ENCODE peak calls at places on chromosomes 2 and 18, in ten cellular contexts. G, R, Q, L, U, B, F, P, E and Y are unnamed samples.

GRCh38 chr2:46160326-46160725 is 136.9 kb upstream of the EPAS1 start:
- DNase-seq in G (no peak), R (no peak), Q (no peak), L (no peak), U (no peak), B (no peak), F (no peak), P (no peak), E (no peak), Y (no peak)

GRCh38 chr18:49725809-49726514 is 87.4 kb downstream of the ACAA2 start:
- DNase-seq in G (peak), R (no peak), Q (peak), L (no peak), U (no peak), B (peak), F (peak), P (peak), E (peak), Y (peak)

GRCh38 chr2:70525032-70525431 is 28.6 kb downstream of the TGFA start:
- DNase-seq in G (peak), R (no peak), Q (no peak), L (no peak), U (no peak), B (no peak), F (no peak), P (no peak), E (no peak), Y (peak)

GRCh38 chr2:32064021-32064678 is 794 bp downstream of the SPAST start:
- DNase-seq in G (no peak), R (peak), Q (peak), L (no peak), U (no peak), B (no peak), F (peak), P (peak), E (no peak), Y (no peak)

GRCh38 chr2:215466097-215466909 is 30.4 kb upstream of the FN1 start:
- DNase-seq in G (no peak), R (no peak), Q (no peak), L (no peak), U (no peak), B (peak), F (no peak), P (no peak), E (no peak), Y (no peak)

GRCh38 chr2:210502997-210503621 is 26.6 kb upstream of the LANCL1 start:
- DNase-seq in G (peak), R (peak), Q (peak), L (no peak), U (no peak), B (peak), F (peak), P (peak), E (peak), Y (peak)

GRCh38 chr2:234763051-234763909 is 188.5 kb upstream of the SH3BP4 start:
- DNase-seq in G (no peak), R (no peak), Q (no peak), L (no peak), U (no peak), B (peak), F (no peak), P (no peak), E (no peak), Y (no peak)

GRCh38 chr2:10400568-10400977 is 47.6 kb downstream of the ODC1 start:
- DNase-seq in G (no peak), R (no peak), Q (no peak), L (no peak), U (no peak), B (no peak), F (no peak), P (peak), E (peak), Y (no peak)

GRCh38 chr18:49225160-49225559 is 235.3 kb downstream of the DYM start:
- DNase-seq in G (no peak), R (no peak), Q (no peak), L (no peak), U (no peak), B (peak), F (peak), P (no peak), E (no peak), Y (no peak)

DNA sequence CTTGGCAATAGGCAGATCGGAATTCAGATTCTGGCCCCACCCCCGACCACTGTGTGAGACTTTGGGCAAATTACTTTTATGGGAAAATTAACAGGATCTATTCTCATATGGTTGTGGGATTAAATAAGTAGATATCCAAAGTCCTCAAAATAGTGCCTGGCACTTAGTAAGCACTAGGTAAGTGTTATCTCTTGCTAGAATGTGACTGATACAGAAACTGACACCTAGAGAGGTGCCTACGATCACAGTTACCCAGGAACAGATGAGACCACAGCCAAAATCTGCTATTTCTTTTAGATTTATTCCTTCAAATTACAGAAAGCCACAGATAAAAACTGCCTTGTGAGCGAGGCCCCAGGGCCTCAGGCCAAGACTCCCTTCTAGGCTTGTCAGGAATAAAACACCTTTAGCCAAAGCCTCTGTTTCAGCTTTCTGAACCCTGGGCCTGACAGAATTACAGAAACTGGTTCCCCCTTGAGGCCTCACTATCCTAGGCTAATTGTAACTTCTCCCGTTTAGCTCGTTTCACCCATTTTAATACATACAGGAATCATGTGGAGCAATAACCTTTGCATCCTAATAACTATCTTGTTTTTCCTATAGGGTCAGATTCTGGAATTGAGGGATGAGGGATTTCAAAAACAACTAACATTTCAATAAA is 22.3 kb upstream of the CHMP1B start:
- DNase-seq in G (no peak), R (no peak), Q (no peak), L (no peak), U (no peak), B (no peak), F (no peak), P (no peak), E (no peak), Y (no peak)
- TF ChIP-seq POLR2A in G (no peak), R (no peak), Q (no peak), L (no peak), U (no peak), B (no peak), F (no peak), P (no peak), E (no peak), Y (no peak)

DNA sequence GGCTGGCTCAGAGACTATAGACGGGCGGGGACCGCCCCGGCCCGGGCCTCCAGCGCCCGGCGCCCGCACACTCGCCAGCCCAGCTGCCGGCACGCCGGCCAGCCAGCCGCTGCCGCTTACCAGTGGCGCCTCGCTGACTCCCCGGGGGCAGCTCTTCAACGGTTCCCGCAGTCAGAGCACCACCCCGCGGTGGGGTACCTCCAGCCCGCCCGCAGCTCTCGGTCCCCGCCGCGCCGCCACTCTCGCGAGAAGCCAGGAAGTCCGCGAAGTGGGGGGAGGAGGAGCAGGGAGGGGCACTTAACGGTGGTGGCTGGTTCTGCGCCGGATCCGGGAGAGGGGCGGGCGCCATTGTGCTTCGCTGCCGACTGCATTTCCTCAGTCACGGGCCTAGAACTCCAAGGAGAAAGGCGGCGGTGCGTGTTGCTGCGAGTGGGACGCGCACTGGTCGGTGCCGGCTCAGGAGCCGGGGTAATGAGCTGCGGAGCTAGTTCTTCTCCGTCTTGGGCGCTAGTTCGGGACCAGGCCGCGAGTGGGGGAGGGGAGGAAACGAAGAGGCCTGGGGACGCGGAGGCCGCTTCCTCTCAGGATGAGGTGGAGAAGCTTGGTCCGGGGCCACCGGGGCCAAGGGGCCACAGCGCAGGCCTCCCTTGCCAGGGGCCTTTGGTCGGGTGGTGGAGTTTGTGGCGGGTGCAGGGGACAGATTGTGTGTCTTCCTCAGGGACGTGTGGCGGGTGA is at the start of gene MARCHF7:
- DNase-seq in G (peak), R (peak), Q (peak), L (peak), U (peak), B (peak), F (peak), P (peak), E (peak), Y (peak)
- TF ChIP-seq POLR2A in G (peak), R (peak), Q (peak), L (peak), U (peak), B (peak), F (peak), P (peak), E (peak), Y (peak)

GRCh38 chr2:239309398-239310245 is 91.2 kb downstream of the HDAC4 start:
- DNase-seq in G (no peak), R (no peak), Q (no peak), L (no peak), U (no peak), B (no peak), F (no peak), P (peak), E (no peak), Y (no peak)

GRCh38 chr2:239312741-239313246 is 88.0 kb downstream of the HDAC4 start:
- DNase-seq in G (no peak), R (no peak), Q (no peak), L (no peak), U (no peak), B (no peak), F (no peak), P (peak), E (no peak), Y (no peak)

GRCh38 chr2:239310401-239311061 is 90.3 kb downstream of the HDAC4 start:
- DNase-seq in G (no peak), R (no peak), Q (no peak), L (no peak), U (no peak), B (no peak), F (no peak), P (peak), E (no peak), Y (no peak)

GRCh38 chr2:239312081-239312501 is 88.7 kb downstream of the HDAC4 start:
- DNase-seq in G (no peak), R (no peak), Q (no peak), L (no peak), U (no peak), B (no peak), F (no peak), P (peak), E (no peak), Y (no peak)

DNA sequence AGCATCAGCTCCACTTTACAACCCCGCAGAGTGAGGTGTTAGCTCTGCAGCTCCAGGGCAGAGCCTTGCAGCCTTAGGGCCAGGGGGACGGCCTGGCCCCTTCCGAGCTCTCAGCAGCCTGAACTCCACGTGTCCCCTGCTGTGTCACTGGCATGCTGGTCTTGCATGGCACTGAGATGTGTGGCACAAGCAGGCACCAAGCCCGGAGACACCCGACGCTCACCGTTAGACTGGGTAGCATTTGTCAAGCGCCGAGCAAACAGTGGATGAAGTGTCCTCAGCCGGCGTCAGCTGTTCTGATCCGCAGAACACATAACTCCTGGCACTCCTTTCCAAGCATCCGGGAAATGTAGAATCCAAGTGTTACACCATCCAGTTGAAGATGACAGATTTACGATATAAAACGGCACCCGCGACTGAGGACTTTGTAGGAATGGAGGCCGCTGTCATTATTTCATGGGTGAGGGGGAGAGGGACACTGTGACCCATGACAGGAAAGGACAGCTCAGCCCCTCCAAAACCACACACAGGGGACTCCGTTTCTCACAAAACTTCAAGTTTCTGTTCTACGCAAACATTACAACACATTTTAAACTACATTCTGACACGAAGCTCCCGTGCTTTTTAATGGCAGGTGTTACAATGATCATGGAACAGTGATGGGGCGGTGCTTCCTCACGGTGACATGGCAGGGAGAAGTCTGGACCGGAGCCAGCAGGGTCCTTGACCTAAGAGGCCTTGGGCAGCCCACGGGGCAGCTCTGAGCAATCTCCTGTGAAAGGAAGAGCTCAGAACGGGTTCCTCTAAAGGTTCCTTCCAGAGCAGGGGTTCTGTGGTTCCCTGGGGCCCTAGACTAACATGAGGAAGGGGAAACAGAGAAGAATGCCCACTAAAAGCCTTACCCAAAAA is 89.4 kb downstream of the HDAC4 start:
- DNase-seq in G (no peak), R (no peak), Q (no peak), L (no peak), U (no peak), B (no peak), F (no peak), P (peak), E (no peak), Y (no peak)
- TF ChIP-seq POLR2A in G (no peak), R (no peak), Q (no peak), L (no peak), U (no peak), B (no peak), F (no peak), P (peak), E (no peak), Y (no peak)

DNA sequence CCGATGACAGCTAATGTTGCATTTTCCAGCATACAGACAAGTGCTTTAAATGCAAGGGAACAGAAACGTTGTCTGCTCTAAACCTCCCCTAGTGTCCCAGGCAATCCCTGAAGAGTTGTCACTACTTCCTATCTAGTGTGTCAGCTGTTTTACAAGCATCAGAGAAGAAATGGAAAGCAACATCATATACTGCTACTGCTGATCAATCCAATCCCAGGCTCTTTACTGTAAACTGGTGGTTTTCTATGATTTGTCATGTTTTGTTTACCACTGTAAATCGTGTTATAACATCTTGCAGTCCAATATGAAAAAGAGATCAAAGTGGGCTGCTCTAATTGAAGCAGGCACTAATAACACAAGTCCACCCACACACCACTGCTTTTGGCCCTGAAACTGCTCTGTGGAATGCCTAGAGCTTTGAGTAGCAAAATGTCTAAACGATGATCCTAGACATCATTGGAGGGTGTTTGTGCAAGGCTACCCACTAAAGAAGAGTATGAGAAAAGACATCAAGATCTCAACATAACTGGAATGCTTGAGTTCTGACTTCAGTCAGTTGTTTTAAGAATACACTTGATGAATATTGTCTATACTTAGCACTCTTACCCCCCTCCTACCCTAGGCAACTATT is 18.1 kb upstream of the ROCK1 start:
- DNase-seq in G (no peak), R (no peak), Q (no peak), L (no peak), U (no peak), B (peak), F (no peak), P (no peak), E (no peak), Y (no peak)
- TF ChIP-seq POLR2A in G (no peak), R (no peak), Q (no peak), L (no peak), U (no peak), B (no peak), F (no peak), P (no peak), E (no peak), Y (no peak)

GRCh38 chr2:224584111-224584764 is 925 bp downstream of the CUL3 start:
- DNase-seq in G (no peak), R (peak), Q (peak), L (no peak), U (no peak), B (peak), F (peak), P (peak), E (no peak), Y (no peak)

GRCh38 chr2:224584768-224585204 is 377 bp downstream of the CUL3 start:
- DNase-seq in G (no peak), R (peak), Q (peak), L (peak), U (peak), B (no peak), F (peak), P (peak), E (no peak), Y (peak)

GRCh38 chr2:224591245-224591644 is 6.1 kb upstream of the CUL3 start:
- DNase-seq in G (no peak), R (no peak), Q (no peak), L (no peak), U (no peak), B (no peak), F (no peak), P (no peak), E (no peak), Y (no peak)

GRCh38 chr2:224585205-224586088 is at the start of gene CUL3:
- DNase-seq in G (peak), R (peak), Q (peak), L (peak), U (peak), B (peak), F (peak), P (peak), E (peak), Y (peak)

GRCh38 chr2:224586127-224586702 is 1.1 kb upstream of the CUL3 start:
- DNase-seq in G (no peak), R (no peak), Q (no peak), L (no peak), U (no peak), B (no peak), F (no peak), P (no peak), E (no peak), Y (no peak)
- TF ChIP-seq POLR2A in G (no peak), R (no peak), Q (no peak), L (no peak), U (no peak), B (no peak), F (no peak), P (no peak), E (no peak), Y (no peak)